ENCODE peak calls at places on chromosomes 4 and X, in six cellular contexts. G, H, J, X, T and Z are unnamed samples.

GRCh38 chrX:107629533-107629909 is 1.2 kb downstream of the PRPS1 start:
- DNase-seq in G (peak; percentile 11), H (no peak), J (peak; percentile 27), X (no peak), T (no peak), Z (no peak)

GRCh38 chr4:26058537-26058936 is 144.5 kb downstream of the SMIM20 start:
- DNase-seq in G (no peak), H (no peak), J (no peak), X (no peak), T (no peak), Z (no peak)

GRCh38 chr4:17535906-17536305 is 20.9 kb downstream of the CLRN2 start:
- DNase-seq in G (no peak), H (no peak), J (no peak), X (no peak), T (no peak), Z (no peak)

GRCh38 chr4:94995684-94996394 is 238.1 kb downstream of the BMPR1B start:
- DNase-seq in G (no peak), H (no peak), J (peak; percentile 69), X (no peak), T (no peak), Z (no peak)

GRCh38 chr4:91116861-91117260 is 989.7 kb downstream of the CCSER1 start:
- DNase-seq in G (peak; percentile 33), H (no peak), J (peak; percentile 18), X (no peak), T (no peak), Z (no peak)

GRCh38 chrX:107773206-107773605 is 2.4 kb downstream of the TSC22D3 start:
- DNase-seq in G (no peak), H (no peak), J (no peak), X (no peak), T (no peak), Z (no peak)

GRCh38 chrX:27086221-27086620 is 376.9 kb downstream of the PPP4R3C start:
- DNase-seq in G (no peak), H (no peak), J (no peak), X (no peak), T (no peak), Z (no peak)

GRCh38 chr4:53019485-53020382 is 157.6 kb downstream of the RASL11B start:
- DNase-seq in G (no peak), H (no peak), J (peak; percentile 39), X (no peak), T (no peak), Z (no peak)

GRCh38 chrX:78029663-78030062 is 60.2 kb upstream of the PGAM4 start:
- DNase-seq in G (peak; percentile 44), H (peak; percentile 37), J (peak; percentile 14), X (no peak), T (no peak), Z (no peak)

GRCh38 chrX:70087857-70088256 is 25.6 kb downstream of the OTUD6A start:
- DNase-seq in G (no peak), H (no peak), J (no peak), X (no peak), T (no peak), Z (no peak)

GRCh38 chr4:3706111-3706511 is 60.1 kb upstream of the ADRA2C start:
- DNase-seq in G (no peak), H (no peak), J (no peak), X (peak; percentile 8), T (peak; percentile 22), Z (no peak)

GRCh38 chrX:20500949-20501348 is 234.2 kb upstream of the RPS6KA3 start:
- DNase-seq in G (no peak), H (no peak), J (no peak), X (no peak), T (no peak), Z (no peak)

GRCh38 chr4:123649644-123650356 is 253.2 kb downstream of the SPRY1 start:
- DNase-seq in G (no peak), H (no peak), J (peak; percentile 76), X (peak; percentile 38), T (no peak), Z (no peak)
- H3K4me3 ChIP-seq in G (no peak overlapping the region), H (no peak overlapping the region), J (no peak overlapping the region), X (no peak overlapping the region), T (no peak overlapping the region), Z (no peak overlapping the region)

GRCh38 chr4:185890196-185890595 is 78.2 kb upstream of the SORBS2 start:
- DNase-seq in G (no peak), H (no peak), J (no peak), X (no peak), T (no peak), Z (no peak)
- TF ChIP-seq CTCF in G (no peak), H (no peak), J (no peak), X (no peak), T (no peak), Z (no peak)

GRCh38 chrX:136780738-136781137 is at the start of gene ARHGEF6:
- DNase-seq in G (peak; percentile 39), H (no peak), J (no peak), X (no peak), T (no peak), Z (no peak)

GRCh38 chrX:136780241-136780640 is 491 bp downstream of the ARHGEF6 start:
- DNase-seq in G (no peak), H (no peak), J (no peak), X (no peak), T (no peak), Z (no peak)

GRCh38 chrX:136778914-136779313 is 1.8 kb downstream of the ARHGEF6 start:
- DNase-seq in G (no peak), H (no peak), J (no peak), X (no peak), T (no peak), Z (no peak)

GRCh38 chrX:136778020-136778419 is 2.7 kb downstream of the ARHGEF6 start:
- DNase-seq in G (no peak), H (no peak), J (no peak), X (no peak), T (no peak), Z (no peak)

GRCh38 chrX:136779346-136779781 is 1.4 kb downstream of the ARHGEF6 start:
- DNase-seq in G (peak; percentile 32), H (no peak), J (no peak), X (no peak), T (no peak), Z (no peak)
- H3K4me3 ChIP-seq in G (peak overlapping the region; percentile 64), H (no peak overlapping the region), J (no peak overlapping the region), X (peak overlapping the region; percentile 29), T (no peak overlapping the region), Z (peak overlapping the region; percentile 61)

GRCh38 chr4:42750091-42750490 is 93.2 kb upstream of the ATP8A1 start:
- DNase-seq in G (peak; percentile 28), H (no peak), J (no peak), X (no peak), T (no peak), Z (peak; percentile 12)
- TF ChIP-seq CTCF in G (peak; percentile 30), H (no peak), J (no peak), X (no peak), T (no peak), Z (peak; percentile 31)

GRCh38 chrX:40849906-40850672 is 114.7 kb upstream of the MED14 start:
- DNase-seq in G (no peak), H (no peak), J (peak; percentile 14), X (no peak), T (no peak), Z (no peak)

GRCh38 chrX:40843643-40844042 is 108.3 kb upstream of the MED14 start:
- DNase-seq in G (no peak), H (peak; percentile 24), J (no peak), X (no peak), T (no peak), Z (no peak)

GRCh38 chrX:40845331-40845911 is 110.1 kb upstream of the MED14 start:
- DNase-seq in G (no peak), H (no peak), J (peak; percentile 94), X (no peak), T (no peak), Z (no peak)

GRCh38 chrX:40844476-40844875 is 109.1 kb upstream of the MED14 start:
- DNase-seq in G (no peak), H (no peak), J (peak; percentile 20), X (no peak), T (no peak), Z (no peak)
- H3K4me3 ChIP-seq in G (no peak overlapping the region), H (no peak overlapping the region), J (no peak overlapping the region), X (no peak overlapping the region), T (no peak overlapping the region), Z (no peak overlapping the region)

GRCh38 chrX:129823115-129823514 is 20.6 kb downstream of the ZDHHC9 start:
- DNase-seq in G (peak; percentile 77), H (peak; percentile 18), J (peak; percentile 45), X (no peak), T (no peak), Z (no peak)
- TF ChIP-seq CTCF in G (peak; percentile 73), H (peak; percentile 68), J (peak; percentile 65), X (peak; percentile 26), T (peak; percentile 11), Z (peak; percentile 56)

GRCh38 chr4:174377613-174378012 is 93.9 kb downstream of the CEP44 start:
- DNase-seq in G (no peak), H (no peak), J (peak; percentile 32), X (no peak), T (no peak), Z (no peak)

GRCh38 chr4:174383783-174384182 is 100.1 kb downstream of the CEP44 start:
- DNase-seq in G (no peak), H (no peak), J (no peak), X (no peak), T (no peak), Z (no peak)

GRCh38 chr4:174380699-174381098 is 97.0 kb downstream of the CEP44 start:
- DNase-seq in G (no peak), H (no peak), J (no peak), X (no peak), T (no peak), Z (no peak)

GRCh38 chr4:174378951-174379350 is 95.2 kb downstream of the CEP44 start:
- DNase-seq in G (no peak), H (no peak), J (no peak), X (no peak), T (no peak), Z (no peak)

DNA sequence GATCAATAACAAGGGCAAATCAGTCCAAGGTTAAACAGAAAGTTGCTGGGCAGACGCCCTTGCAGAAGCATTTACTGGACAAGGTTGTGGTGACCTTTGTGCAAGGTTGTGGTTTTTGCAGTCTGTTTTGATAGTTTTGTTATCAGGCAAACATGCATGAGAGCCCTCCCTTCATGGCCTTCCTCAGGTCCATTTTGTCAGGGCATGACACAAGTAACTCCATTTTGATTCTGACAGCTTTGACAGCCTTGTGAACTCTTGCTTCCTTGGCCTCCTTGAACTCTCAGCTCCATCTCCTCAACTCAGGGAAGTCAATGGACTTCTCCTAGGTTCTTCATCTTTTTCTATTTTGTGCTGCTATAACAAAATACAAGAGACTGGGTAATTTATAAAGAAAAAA is 97.7 kb downstream of the CEP44 start:
- DNase-seq in G (no peak), H (no peak), J (no peak), X (no peak), T (no peak), Z (no peak)
- H3K4me3 ChIP-seq in G (no peak overlapping the region), H (no peak overlapping the region), J (no peak overlapping the region), X (no peak overlapping the region), T (no peak overlapping the region), Z (no peak overlapping the region)

GRCh38 chr4:158845166-158846041 is 76.6 kb downstream of the FNIP2 start:
- DNase-seq in G (no peak), H (no peak), J (no peak), X (no peak), T (no peak), Z (no peak)
- TF ChIP-seq CTCF in G (no peak), H (no peak), J (no peak), X (no peak), T (no peak), Z (no peak)